ENCODE peak calls at places on chromosomes 6 and 20, in six cellular contexts. F, N, U, M, Z and D are unnamed samples.

GRCh38 chr6:39102024-39102820 is 12.8 kb downstream of the SAYSD1 start:
- DNase-seq in N (peak), M (peak), Z (no peak), U (peak), F (no peak), D (peak)

GRCh38 chr20:2108498-2108897 is 6.9 kb downstream of the STK35 start:
- DNase-seq in Z (no peak), F (no peak), N (no peak), M (no peak), U (no peak), D (no peak)

GRCh38 chr20:59032713-59033059 is 551 bp upstream of the ATP5F1E start:
- DNase-seq in M (no peak), U (no peak), F (no peak), Z (no peak), N (no peak), D (no peak)

GRCh38 chr6:26044140-26045045 is 42.8 kb upstream of the HFE start:
- DNase-seq in Z (no peak), U (no peak), N (peak), M (no peak), F (peak), D (peak)

GRCh38 chr6:160790028-160790792 is 88.2 kb downstream of the PLG start:
- DNase-seq in Z (no peak), U (no peak), M (no peak), N (no peak), F (no peak), D (no peak)

GRCh38 chr6:108983151-108983550 is 111.5 kb downstream of the SESN1 start:
- DNase-seq in N (no peak), M (peak), U (no peak), F (no peak), Z (no peak), D (no peak)

GRCh38 chr6:63676412-63677114 is 41.0 kb downstream of the PHF3 start:
- DNase-seq in F (no peak), U (no peak), N (no peak), Z (no peak), M (peak), D (no peak)

GRCh38 chr6:35955970-35956369 is 35.1 kb upstream of the SRPK1 start:
- DNase-seq in N (no peak), M (no peak), Z (no peak), F (no peak), U (no peak), D (no peak)

GRCh38 chr20:7971536-7972285 is 31.5 kb upstream of the HAO1 start:
- DNase-seq in Z (no peak), U (no peak), N (no peak), F (no peak), M (no peak), D (no peak)

GRCh38 chr20:50186987-50187402 is 3.6 kb upstream of the CEBPB start:
- DNase-seq in N (no peak), F (no peak), U (no peak), M (no peak), Z (no peak), D (no peak)

GRCh38 chr6:132219901-132220300 is 181.4 kb downstream of the MOXD1 start:
- DNase-seq in Z (no peak), M (no peak), U (no peak), N (no peak), F (no peak), D (no peak)

GRCh38 chr20:42530855-42531674 is 658.6 kb downstream of the PTPRT start:
- DNase-seq in U (peak), F (no peak), M (peak), N (no peak), Z (no peak), D (no peak)